ENCODE peak calls at places on chromosome 1, in eight cellular contexts. N, I, Q, J, A, K, L and M are unnamed samples.

GRCh38 chr1:1678581-1679380 is 13.8 kb downstream of the SLC35E2B start:
- DNase-seq in N (peak), I (peak), Q (peak), J (peak), A (no peak), K (peak), L (no peak), M (peak)

GRCh38 chr1:101112051-101112770 is 86.6 kb upstream of the DPH5 start:
- DNase-seq in N (peak), I (no peak), Q (no peak), J (no peak), A (peak), K (peak), L (no peak), M (peak)

GRCh38 chr1:198848649-198849048 is 209.8 kb downstream of the PTPRC start:
- DNase-seq in N (no peak), I (no peak), Q (no peak), J (no peak), A (no peak), K (no peak), L (no peak), M (no peak)

GRCh38 chr1:78277253-78277652 is 213.5 kb upstream of the PTGFR start:
- DNase-seq in N (peak), I (no peak), Q (peak), J (peak), A (no peak), K (no peak), L (peak), M (no peak)

GRCh38 chr1:236269439-236269838 is 12.3 kb downstream of the ERO1B start:
- DNase-seq in N (peak), I (no peak), Q (no peak), J (no peak), A (no peak), K (no peak), L (no peak), M (no peak)

GRCh38 chr1:172118618-172119017 is 277.3 kb downstream of the DNM3 start:
- DNase-seq in N (peak), I (no peak), Q (no peak), J (no peak), A (no peak), K (no peak), L (no peak), M (no peak)

GRCh38 chr1:1081311-1082238 is 7.5 kb upstream of the RNF223 start:
- DNase-seq in N (no peak), I (peak), Q (no peak), J (no peak), A (peak), K (peak), L (no peak), M (no peak)

GRCh38 chr1:153626929-153627796 is at the start of gene S100A13:
- DNase-seq in N (no peak), I (peak), Q (peak), J (peak), A (peak), K (peak), L (peak), M (no peak)

GRCh38 chr1:65392497-65392896 is 28.0 kb upstream of the LEPR start:
- DNase-seq in N (no peak), I (no peak), Q (no peak), J (no peak), A (no peak), K (no peak), L (no peak), M (no peak)

GRCh38 chr1:172269644-172270043 is 150.8 kb upstream of the C1orf105 start:
- DNase-seq in N (no peak), I (no peak), Q (no peak), J (peak), A (no peak), K (no peak), L (no peak), M (no peak)

GRCh38 chr1:39885516-39885915 is 2.2 kb upstream of the TRIT1 start:
- DNase-seq in N (no peak), I (no peak), Q (no peak), J (no peak), A (no peak), K (no peak), L (no peak), M (no peak)

GRCh38 chr1:175221548-175222175 is 29.1 kb upstream of the KIAA0040 start:
- DNase-seq in N (no peak), I (peak), Q (peak), J (no peak), A (peak), K (peak), L (peak), M (no peak)

GRCh38 chr1:43809097-43809673 is 101.8 kb downstream of the ST3GAL3 start:
- DNase-seq in N (no peak), I (no peak), Q (no peak), J (no peak), A (no peak), K (no peak), L (no peak), M (no peak)

GRCh38 chr1:201599548-201599947 is 60.6 kb downstream of the NAV1 start:
- DNase-seq in N (no peak), I (no peak), Q (no peak), J (no peak), A (no peak), K (no peak), L (no peak), M (no peak)

GRCh38 chr1:80155371-80155770 is 1148.8 kb upstream of the ADGRL4 start:
- DNase-seq in N (no peak), I (peak), Q (no peak), J (peak), A (no peak), K (no peak), L (no peak), M (no peak)

GRCh38 chr1:234475166-234475793 is 3.7 kb downstream of the TARBP1 start:
- DNase-seq in N (no peak), I (peak), Q (no peak), J (no peak), A (no peak), K (no peak), L (no peak), M (no peak)

GRCh38 chr1:234477373-234478151 is 1.4 kb downstream of the TARBP1 start:
- DNase-seq in N (no peak), I (no peak), Q (no peak), J (no peak), A (no peak), K (no peak), L (no peak), M (no peak)

GRCh38 chr1:234473123-234473522 is 5.9 kb downstream of the TARBP1 start:
- DNase-seq in N (peak), I (no peak), Q (no peak), J (no peak), A (no peak), K (no peak), L (no peak), M (no peak)

GRCh38 chr1:234476172-234476571 is 2.8 kb downstream of the TARBP1 start:
- DNase-seq in N (no peak), I (no peak), Q (no peak), J (no peak), A (no peak), K (no peak), L (no peak), M (no peak)

GRCh38 chr1:234474375-234474774 is 4.6 kb downstream of the TARBP1 start:
- DNase-seq in N (no peak), I (no peak), Q (no peak), J (no peak), A (no peak), K (no peak), L (no peak), M (no peak)
- H3K4me3 ChIP-seq in N (no peak), I (no peak), Q (no peak), J (no peak), A (no peak), K (no peak), L (no peak), M (no peak)

GRCh38 chr1:24540051-24540905 is 15.6 kb upstream of the NCMAP start:
- DNase-seq in N (no peak), I (no peak), Q (no peak), J (no peak), A (no peak), K (no peak), L (no peak), M (no peak)
- H3K4me3 ChIP-seq in N (no peak), I (no peak), Q (peak), J (no peak), A (no peak), K (no peak), L (no peak), M (no peak)

GRCh38 chr1:45867697-45868346 is 64.4 kb downstream of the MAST2 start:
- DNase-seq in N (no peak), I (no peak), Q (no peak), J (no peak), A (no peak), K (no peak), L (no peak), M (no peak)
- H3K4me3 ChIP-seq in N (no peak), I (no peak), Q (no peak), J (no peak), A (no peak), K (no peak), L (no peak), M (no peak)

GRCh38 chr1:228478912-228479665 is 8.1 kb upstream of the RNF187 start:
- DNase-seq in N (peak), I (peak), Q (no peak), J (no peak), A (no peak), K (no peak), L (no peak), M (no peak)
- H3K4me3 ChIP-seq in N (no peak), I (peak), Q (no peak), J (no peak), A (no peak), K (no peak), L (no peak), M (no peak)

GRCh38 chr1:24743404-24744211 is 1.6 kb upstream of the CLIC4 start:
- DNase-seq in N (peak), I (peak), Q (no peak), J (peak), A (no peak), K (no peak), L (no peak), M (no peak)
- H3K4me3 ChIP-seq in N (peak), I (peak), Q (no peak), J (no peak), A (no peak), K (no peak), L (no peak), M (no peak)

GRCh38 chr1:203184467-203184866 is 2.0 kb downstream of the CHI3L1 start:
- DNase-seq in N (no peak), I (no peak), Q (no peak), J (no peak), A (no peak), K (no peak), L (no peak), M (no peak)

GRCh38 chr1:203183828-203184227 is 2.7 kb downstream of the CHI3L1 start:
- DNase-seq in N (no peak), I (no peak), Q (no peak), J (no peak), A (no peak), K (no peak), L (no peak), M (no peak)

GRCh38 chr1:203185585-203185984 is 919 bp downstream of the CHI3L1 start:
- DNase-seq in N (no peak), I (no peak), Q (no peak), J (no peak), A (no peak), K (no peak), L (no peak), M (no peak)

GRCh38 chr1:203186091-203186445 is 436 bp downstream of the CHI3L1 start:
- DNase-seq in N (no peak), I (no peak), Q (no peak), J (no peak), A (no peak), K (no peak), L (no peak), M (no peak)

GRCh38 chr1:203185061-203185461 is 1.4 kb downstream of the CHI3L1 start:
- DNase-seq in N (no peak), I (no peak), Q (no peak), J (no peak), A (no peak), K (no peak), L (no peak), M (no peak)
- H3K4me3 ChIP-seq in N (no peak), I (no peak), Q (no peak), J (no peak), A (no peak), K (no peak), L (no peak), M (no peak)

GRCh38 chr1:8876099-8876496 is 2.4 kb downstream of the ENO1 start:
- DNase-seq in N (no peak), I (no peak), Q (no peak), J (no peak), A (no peak), K (no peak), L (no peak), M (no peak)
- H3K4me3 ChIP-seq in N (peak), I (peak), Q (peak), J (peak), A (peak), K (no peak), L (peak), M (peak)

GRCh38 chr1:212002536-212002935 is 32.8 kb downstream of the INTS7 start:
- DNase-seq in N (no peak), I (peak), Q (no peak), J (no peak), A (no peak), K (no peak), L (no peak), M (no peak)
- H3K4me3 ChIP-seq in N (no peak), I (no peak), Q (no peak), J (no peak), A (no peak), K (no peak), L (no peak), M (no peak)